ENCODE peak calls at places on chromosomes 11 and 22, in four cellular contexts. L is activated CD4-positive, alpha-beta T cell treated with anti-CD3 and anti-CD28 coated beads for 36 hours; Q is psoas muscle; R is AG04450. N is an unnamed sample.

GRCh38 chr11:67651976-67652895 is 1.7 kb upstream of the ACY3 start:
- DNase-seq in L (no peak), Q (no peak), R (no peak), N (no peak)

GRCh38 chr11:101618691-101619090 is 34.9 kb upstream of the TRPC6 start:
- DNase-seq in L (no peak), Q (no peak), R (peak), N (no peak)

GRCh38 chr22:39545310-39546063 is 12.9 kb upstream of the RPS19BP1 start:
- DNase-seq in L (peak), Q (peak), R (no peak), N (peak)

GRCh38 chr11:862028-862703 is 19.5 kb downstream of the TSPAN4 start:
- DNase-seq in L (no peak), Q (no peak), R (no peak), N (no peak)

GRCh38 chr11:19071255-19071654 is 10.7 kb upstream of the MRGPRX2 start:
- DNase-seq in L (peak), Q (peak), R (peak), N (peak)

GRCh38 chr11:33830903-33831648 is 56.8 kb upstream of the FBXO3 start:
- DNase-seq in L (no peak), Q (no peak), R (no peak), N (no peak)

GRCh38 chr22:24585927-24586546 is 6.8 kb downstream of the LRRC75B start:
- DNase-seq in L (no peak), Q (no peak), R (no peak), N (no peak)

GRCh38 chr11:35483131-35483800 is 42.1 kb downstream of the PAMR1 start:
- DNase-seq in L (no peak), Q (no peak), R (no peak), N (no peak)

GRCh38 chr11:14518820-14519219 is 1.4 kb downstream of the PSMA1 start:
- DNase-seq in L (no peak), Q (no peak), R (no peak), N (no peak)

GRCh38 chr11:62605467-62605866 is 3.8 kb upstream of the MTA2 start:
- DNase-seq in L (no peak), Q (no peak), R (no peak), N (no peak)

GRCh38 chr11:45857834-45858492 is 10.7 kb downstream of the CRY2 start:
- DNase-seq in L (no peak), Q (peak), R (no peak), N (no peak)

GRCh38 chr11:96124155-96124554 is 200.2 kb upstream of the MTMR2 start:
- DNase-seq in L (no peak), Q (no peak), R (no peak), N (no peak)

GRCh38 chr11:12114487-12115033 is 4.2 kb downstream of the MICAL2 start:
- DNase-seq in L (no peak), Q (no peak), R (peak), N (no peak)

GRCh38 chr11:73654482-73655021 is 8.2 kb downstream of the PLEKHB1 start:
- DNase-seq in L (no peak), Q (no peak), R (no peak), N (no peak)

GRCh38 chr11:77879218-77879617 is 58.3 kb downstream of the AAMDC start:
- DNase-seq in L (no peak), Q (peak), R (peak), N (peak)

GRCh38 chr22:47192106-47192650 is 429.7 kb downstream of the TBC1D22A start:
- DNase-seq in L (no peak), Q (no peak), R (no peak), N (no peak)

GRCh38 chr22:37233751-37234631 is 10.1 kb downstream of the RAC2 start:
- DNase-seq in L (peak), Q (no peak), R (no peak), N (no peak)

GRCh38 chr11:105988197-105988596 is 33.8 kb downstream of the MSANTD4 start:
- DNase-seq in L (no peak), Q (no peak), R (no peak), N (no peak)

GRCh38 chr11:44179173-44179572 is 83.7 kb downstream of the EXT2 start:
- DNase-seq in L (no peak), Q (no peak), R (no peak), N (no peak)

GRCh38 chr11:57240757-57241156 is 3.7 kb upstream of the APLNR start:
- DNase-seq in L (no peak), Q (no peak), R (no peak), N (no peak)

GRCh38 chr11:132535830-132536229 is 996.5 kb downstream of the OPCML start:
- DNase-seq in L (no peak), Q (no peak), R (no peak), N (no peak)

GRCh38 chr11:123494195-123495050 is 64.4 kb downstream of the GRAMD1B start:
- DNase-seq in L (no peak), Q (no peak), R (peak), N (no peak)

GRCh38 chr11:26234451-26234850 is 97.5 kb upstream of the ANO3 start:
- DNase-seq in L (no peak), Q (no peak), R (no peak), N (no peak)

GRCh38 chr22:38069372-38070249 is 12.4 kb downstream of the PICK1 start:
- DNase-seq in L (peak), Q (peak), R (peak), N (no peak)

GRCh38 chr11:112612283-112612849 is 348.9 kb upstream of the NCAM1 start:
- DNase-seq in L (no peak), Q (no peak), R (no peak), N (no peak)

GRCh38 chr11:46465683-46466082 is 74.1 kb upstream of the CHRM4 start:
- DNase-seq in L (no peak), Q (no peak), R (no peak), N (no peak)

GRCh38 chr11:61609970-61610347 is 29.1 kb upstream of the SYT7 start:
- DNase-seq in L (no peak), Q (no peak), R (no peak), N (no peak)

N was measured in GM12865.